ENCODE peak calls at places on chromosomes 2 and 18, in four cellular contexts. F is germinal center; N is CD8-positive, alpha-beta memory T cell; C is NCI-H1417. X is an unnamed sample.

GRCh38 chr2:36367497-36368353 is 12.1 kb downstream of the CRIM1 start:
- DNase-seq in F (no peak), N (no peak), C (no peak), X (no peak)

GRCh38 chr2:6580982-6581381 is 284.7 kb downstream of the CMPK2 start:
- DNase-seq in F (no peak), N (no peak), C (no peak), X (no peak)

GRCh38 chr2:72579595-72580180 is 246.1 kb downstream of the EXOC6B start:
- DNase-seq in C (peak; percentile 1), N (no peak), F (peak; percentile 2), X (peak; percentile 12)

GRCh38 chr2:99698896-99699295 is 209.1 kb upstream of the REV1 start:
- DNase-seq in C (no peak), N (no peak), F (no peak), X (no peak)

GRCh38 chr2:234425923-234426603 is 70.8 kb downstream of the ARL4C start:
- DNase-seq in F (peak; percentile 75), N (peak; percentile 91), C (no peak), X (peak; percentile 81)

GRCh38 chr2:206527153-206527552 is 83.8 kb downstream of the ADAM23 start:
- DNase-seq in C (no peak), N (no peak), F (no peak), X (no peak)

GRCh38 chr2:240962371-240963064 is 35.9 kb upstream of the SNED1 start:
- DNase-seq in F (no peak), C (peak; percentile 17), N (no peak), X (no peak)

GRCh38 chr2:20514596-20515269 is 67.9 kb downstream of the RHOB start:
- DNase-seq in C (no peak), N (no peak), F (no peak), X (no peak)

GRCh38 chr2:86646865-86647264 is 23.2 kb upstream of the RNF103 start:
- DNase-seq in C (no peak), F (no peak), N (no peak), X (no peak)

GRCh38 chr2:105405291-105405690 is 6.4 kb upstream of the FHL2 start:
- DNase-seq in N (no peak), C (no peak), F (no peak), X (no peak)

GRCh38 chr2:137865954-137866540 is 98.2 kb upstream of the HNMT start:
- DNase-seq in F (peak; percentile 4), C (peak; percentile 72), N (peak; percentile 22), X (peak; percentile 10)

GRCh38 chr2:35343135-35343534 is 1012.4 kb upstream of the CRIM1 start:
- DNase-seq in F (no peak), N (no peak), C (no peak), X (no peak)

GRCh38 chr2:128346811-128347558 is 28.3 kb upstream of the HS6ST1 start:
- DNase-seq in C (no peak), N (no peak), F (no peak), X (no peak)

GRCh38 chr2:38462121-38462634 is 85.1 kb upstream of the ATL2 start:
- DNase-seq in N (no peak), C (no peak), F (no peak), X (no peak)

GRCh38 chr2:233252227-233252626 is 754 bp downstream of the ATG16L1 start:
- DNase-seq in N (no peak), C (peak; percentile 39), F (no peak), X (no peak)

GRCh38 chr18:28062446-28062845 is 114.5 kb downstream of the CDH2 start:
- DNase-seq in F (no peak), N (no peak), C (no peak), X (no peak)

GRCh38 chr18:68918216-68918615 is 120.3 kb downstream of the CCDC102B start:
- DNase-seq in N (no peak), C (no peak), F (no peak), X (no peak)

GRCh38 chr2:121888189-121888557 is 132.7 kb downstream of the TSN start:
- DNase-seq in N (no peak), C (no peak), F (peak; percentile 31), X (no peak)

GRCh38 chr2:190181066-190181681 is 118.6 kb upstream of the MSTN start:
- DNase-seq in C (no peak), F (peak; percentile 59), N (peak; percentile 2), X (no peak)

GRCh38 chr2:67917332-67918054 is 145.3 kb downstream of the C1D start:
- DNase-seq in N (no peak), F (no peak), C (no peak), X (no peak)

GRCh38 chr2:58054264-58054663 is 7.7 kb downstream of the VRK2 start:
- DNase-seq in N (no peak), C (no peak), F (no peak), X (no peak)

GRCh38 chr2:134327367-134327766 is 73.5 kb downstream of the MGAT5 start:
- DNase-seq in F (no peak), N (no peak), C (no peak), X (no peak)

GRCh38 chr2:88540346-88540745 is 86.9 kb downstream of the EIF2AK3 start:
- DNase-seq in F (no peak), C (no peak), N (no peak), X (no peak)

GRCh38 chr2:159617651-159618050 is 1.3 kb upstream of the BAZ2B start:
- DNase-seq in F (no peak), C (peak; percentile 1), N (no peak), X (no peak)

GRCh38 chr2:222703866-222704265 is 32.4 kb downstream of the MOGAT1 start:
- DNase-seq in F (no peak), C (no peak), N (no peak), X (no peak)

GRCh38 chr2:108575132-108575966 is 41.1 kb downstream of the LIMS1 start:
- DNase-seq in N (no peak), C (no peak), F (no peak), X (no peak)

GRCh38 chr2:25018681-25019080 is 23.2 kb upstream of the EFR3B start:
- DNase-seq in N (no peak), C (no peak), F (no peak), X (no peak)

GRCh38 chr2:203798296-203799157 is 69.0 kb upstream of the CTLA4 start:
- DNase-seq in N (no peak), F (no peak), C (no peak), X (no peak)

GRCh38 chr2:103773884-103774283 is 1012.1 kb downstream of the TMEM182 start:
- DNase-seq in F (no peak), C (no peak), N (no peak), X (no peak)

X was measured in immature natural killer cell.